ENCODE peak calls at places on chromosome 4, in nine cellular contexts. Z, O, F, C, N, X, L, J and E are unnamed samples.

GRCh38 chr4:162988530-162988929 is 178.2 kb downstream of the NAF1 start:
- DNase-seq in Z (no peak), O (no peak), F (no peak), C (no peak), N (no peak), X (no peak), L (no peak), J (no peak), E (no peak)

GRCh38 chr4:33831667-33832066 is 2412.6 kb downstream of the ARAP2 start:
- DNase-seq in Z (no peak), O (no peak), F (no peak), C (no peak), N (no peak), X (no peak), L (no peak), J (no peak), E (no peak)

GRCh38 chr4:15232725-15233597 is 194.9 kb upstream of the C1QTNF7 start:
- DNase-seq in Z (no peak), O (no peak), F (no peak), C (no peak), N (no peak), X (no peak), L (no peak), J (no peak), E (no peak)

GRCh38 chr4:156594619-156595018 is 377.0 kb downstream of the PDGFC start:
- DNase-seq in Z (peak), O (no peak), F (no peak), C (peak), N (no peak), X (peak), L (no peak), J (no peak), E (peak)

GRCh38 chr4:76083386-76083785 is 8.9 kb downstream of the ART3 start:
- DNase-seq in Z (no peak), O (no peak), F (no peak), C (no peak), N (no peak), X (no peak), L (no peak), J (no peak), E (no peak)

GRCh38 chr4:76738081-76738931 is 159.6 kb downstream of the SOWAHB start:
- DNase-seq in Z (no peak), O (no peak), F (peak), C (peak), N (no peak), X (no peak), L (no peak), J (no peak), E (no peak)

GRCh38 chr4:107586321-107586720 is 133.7 kb downstream of the PAPSS1 start:
- DNase-seq in Z (no peak), O (no peak), F (no peak), C (no peak), N (no peak), X (no peak), L (no peak), J (no peak), E (no peak)

GRCh38 chr4:62324215-62324614 is 1124.1 kb downstream of the ADGRL3 start:
- DNase-seq in Z (no peak), O (no peak), F (no peak), C (no peak), N (no peak), X (no peak), L (no peak), J (no peak), E (no peak)

GRCh38 chr4:80259012-80259411 is 7.5 kb upstream of the FGF5 start:
- DNase-seq in Z (no peak), O (no peak), F (no peak), C (no peak), N (no peak), X (no peak), L (no peak), J (no peak), E (no peak)

GRCh38 chr4:15317246-15317645 is 110.6 kb upstream of the C1QTNF7 start:
- DNase-seq in Z (no peak), O (no peak), F (no peak), C (no peak), N (no peak), X (no peak), L (no peak), J (no peak), E (no peak)

GRCh38 chr4:135050086-135050717 is 848.6 kb upstream of the PABPC4L start:
- DNase-seq in Z (no peak), O (no peak), F (no peak), C (no peak), N (no peak), X (no peak), L (no peak), J (no peak), E (no peak)

GRCh38 chr4:145736241-145736831 is 56.4 kb downstream of the C4orf51 start:
- DNase-seq in Z (peak), O (peak), F (peak), C (peak), N (no peak), X (peak), L (no peak), J (no peak), E (peak)

GRCh38 chr4:153451931-153452660 is 14.1 kb upstream of the TMEM131L start:
- DNase-seq in Z (no peak), O (no peak), F (no peak), C (no peak), N (no peak), X (no peak), L (no peak), J (no peak), E (no peak)

GRCh38 chr4:70651864-70652506 is 14.3 kb downstream of the JCHAIN start:
- DNase-seq in Z (no peak), O (peak), F (no peak), C (no peak), N (no peak), X (no peak), L (peak), J (no peak), E (no peak)

GRCh38 chr4:27046851-27047250 is 186.2 kb downstream of the STIM2 start:
- DNase-seq in Z (no peak), O (no peak), F (no peak), C (no peak), N (no peak), X (no peak), L (no peak), J (no peak), E (no peak)

DNA sequence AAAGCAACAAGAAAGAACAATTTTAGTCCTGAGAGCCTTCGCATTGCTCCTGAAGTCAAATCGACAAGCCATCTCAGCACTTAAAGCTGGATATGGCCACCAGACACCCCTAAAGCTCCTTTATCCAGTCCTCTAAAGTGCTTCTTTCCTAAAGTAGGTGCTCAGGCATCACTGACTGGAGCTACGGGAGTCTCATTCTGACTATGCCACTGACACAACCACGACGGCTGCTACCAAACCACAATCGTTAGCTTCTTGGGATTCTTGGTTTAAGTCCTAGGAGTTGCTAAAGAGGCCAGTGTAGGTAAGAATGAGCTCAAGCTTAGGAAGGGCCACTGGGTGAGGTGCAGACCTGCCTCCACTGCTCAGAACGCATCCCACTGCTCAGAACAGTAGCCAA is 1.0 kb downstream of the SLC10A6 start:
- DNase-seq in Z (no peak), O (no peak), F (no peak), C (no peak), N (no peak), X (no peak), L (no peak), J (no peak), E (no peak)
- TF ChIP-seq EP300 in Z (no peak), O (no peak), F (no peak), C (no peak), N (no peak), X (no peak), L (no peak), J (no peak), E (no peak)

GRCh38 chr4:1768367-1769034 is 24.6 kb upstream of the FGFR3 start:
- DNase-seq in Z (no peak), O (no peak), F (no peak), C (no peak), N (no peak), X (no peak), L (no peak), J (no peak), E (no peak)
- H3K4me3 ChIP-seq in Z (no peak), O (no peak), F (no peak), C (no peak), N (peak), X (no peak), L (no peak), J (no peak), E (no peak)

DNA sequence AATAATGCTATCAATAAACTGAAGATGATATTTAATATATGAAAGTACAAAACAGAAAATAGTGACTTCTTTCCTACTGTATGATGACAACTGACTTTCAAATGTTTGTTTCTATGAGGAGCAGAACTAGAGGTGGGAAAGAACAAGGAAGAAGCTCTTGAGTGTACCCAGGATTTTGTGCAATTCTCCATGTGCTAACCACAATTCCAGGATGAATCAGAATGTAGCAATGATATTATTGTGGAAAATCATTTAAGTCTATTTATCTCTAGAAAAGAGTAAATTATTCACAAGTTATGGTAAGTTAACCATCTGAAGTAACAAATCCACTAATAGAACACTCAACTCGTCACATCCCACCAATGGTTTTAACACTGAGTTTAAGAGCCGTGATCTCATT is 324.1 kb upstream of the EMCN start:
- DNase-seq in Z (no peak), O (no peak), F (no peak), C (no peak), N (no peak), X (no peak), L (no peak), J (no peak), E (no peak)
- TF ChIP-seq EP300 in Z (no peak), O (no peak), F (no peak), C (no peak), N (no peak), X (no peak), L (no peak), J (no peak), E (no peak)

GRCh38 chr4:43682551-43682950 is 766.1 kb downstream of the KCTD8 start:
- DNase-seq in Z (no peak), O (no peak), F (no peak), C (no peak), N (no peak), X (no peak), L (no peak), J (no peak), E (no peak)

DNA sequence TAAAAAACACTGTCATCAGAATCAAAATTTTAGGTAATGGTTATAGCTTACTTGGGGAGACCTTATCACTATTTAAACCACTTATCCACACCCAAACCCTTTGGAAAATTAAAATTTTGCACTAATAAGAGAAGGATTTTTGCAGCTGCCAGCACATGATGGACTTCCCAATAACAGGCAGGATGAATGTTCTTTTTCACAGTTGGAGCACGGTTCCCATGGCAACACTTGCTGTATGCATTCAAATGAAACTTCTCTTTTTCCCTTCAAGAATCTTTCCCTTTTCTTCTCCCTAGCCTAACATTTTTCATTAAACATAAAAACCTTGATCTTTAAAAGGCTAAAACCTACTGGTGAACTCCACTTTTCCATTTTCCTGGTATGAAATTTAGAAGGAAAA is 768.2 kb downstream of the KCTD8 start:
- DNase-seq in Z (no peak), O (no peak), F (no peak), C (no peak), N (no peak), X (no peak), L (no peak), J (no peak), E (no peak)
- H3K4me3 ChIP-seq in Z (no peak), O (no peak), F (no peak), C (no peak), N (no peak), X (no peak), L (no peak), J (no peak), E (no peak)

GRCh38 chr4:10006236-10006603 is 15.1 kb downstream of the SLC2A9 start:
- DNase-seq in Z (peak), O (peak), F (no peak), C (peak), N (no peak), X (peak), L (no peak), J (no peak), E (peak)
- TF ChIP-seq EP300 in Z (peak), O (no peak), F (no peak), C (no peak), N (no peak), X (no peak), L (no peak), J (no peak), E (no peak)

GRCh38 chr4:184433258-184433892 is 41.0 kb downstream of the IRF2 start:
- DNase-seq in Z (no peak), O (no peak), F (no peak), C (no peak), N (no peak), X (no peak), L (no peak), J (no peak), E (no peak)
- H3K4me3 ChIP-seq in Z (no peak), O (no peak), F (no peak), C (no peak), N (no peak), X (no peak), L (no peak), J (no peak), E (no peak)

DNA sequence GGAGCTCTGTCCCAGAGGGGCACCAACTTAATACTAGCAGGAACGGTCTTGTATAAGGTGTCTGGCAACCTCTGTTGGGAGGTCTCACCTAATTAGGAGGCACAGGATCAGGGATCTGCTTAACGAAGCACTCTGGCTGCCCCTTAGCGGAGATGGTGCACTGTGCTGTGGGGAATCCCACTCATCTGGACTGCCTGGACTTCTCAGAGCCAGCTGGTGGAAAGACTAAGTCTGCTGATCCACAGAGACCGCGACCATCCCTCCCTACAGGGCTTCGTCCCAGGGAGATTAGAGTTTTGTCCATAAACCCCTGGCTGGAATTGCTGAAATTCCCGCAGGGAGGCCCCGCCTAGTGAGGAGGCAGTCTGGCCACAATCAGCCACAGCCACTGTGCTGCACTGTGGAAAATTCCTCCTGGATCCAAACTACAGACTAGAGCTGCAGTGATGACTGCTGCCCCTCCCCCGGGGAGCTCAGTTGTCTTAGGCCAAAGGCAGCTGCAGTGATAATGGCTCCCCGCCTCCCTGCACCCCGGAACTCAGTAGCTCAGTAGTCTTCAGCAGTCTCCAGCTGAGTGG is 22.0 kb upstream of the ZCCHC4 start:
- DNase-seq in Z (no peak), O (no peak), F (no peak), C (no peak), N (no peak), X (no peak), L (no peak), J (no peak), E (no peak)
- TF ChIP-seq EP300 in Z (no peak), O (no peak), F (no peak), C (no peak), N (no peak), X (no peak), L (no peak), J (no peak), E (no peak)